ENCODE peak calls at places on chromosome 13, in ten cellular contexts. One of them, this sample, is unnamed.
A peak's percentile ranks its signal among the peaks of the same experiment; 100 is the strongest.

GRCh38 chr13:72726721-72727416 is 560 bp downstream of the MZT1 start:
- DNase-seq in effector memory CD4-positive, alpha-beta T cell: peak; percentile 0
- DNase-seq in left cardiac atrium: peak; percentile 61
- DNase-seq in posterior vena cava: peak; percentile 84
- DNase-seq in non-pigmented ciliary epithelial cell: no peak
- DNase-seq in NCI-H446: no peak
- DNase-seq in AG09309: no peak
- DNase-seq in activated CD4-positive, alpha-beta T cell treated with anti-CD3 and anti-CD28 coated beads, Interleukin-2, amount 50 U/mL, for 48 hours: peak; percentile 53
- DNase-seq in activated T-cell treated with anti-CD3 and anti-CD28 coated beads, Interleukin-2, amount 50 U/mL, for 48 hours: peak; percentile 70
- DNase-seq in naive B cell: no peak
- DNase-seq in this sample: peak; percentile 27

GRCh38 chr13:41213316-41213715 is 18.9 kb upstream of the KBTBD7 start:
- DNase-seq in left cardiac atrium: no peak
- DNase-seq in effector memory CD4-positive, alpha-beta T cell: no peak
- DNase-seq in non-pigmented ciliary epithelial cell: no peak
- DNase-seq in naive B cell: no peak
- DNase-seq in activated CD4-positive, alpha-beta T cell treated with anti-CD3 and anti-CD28 coated beads, Interleukin-2, amount 50 U/mL, for 48 hours: no peak
- DNase-seq in posterior vena cava: no peak
- DNase-seq in activated T-cell treated with anti-CD3 and anti-CD28 coated beads, Interleukin-2, amount 50 U/mL, for 48 hours: no peak
- DNase-seq in NCI-H446: no peak
- DNase-seq in AG09309: no peak
- DNase-seq in this sample: no peak

GRCh38 chr13:79258489-79258888 is 147.6 kb downstream of the RBM26 start:
- DNase-seq in activated T-cell treated with anti-CD3 and anti-CD28 coated beads, Interleukin-2, amount 50 U/mL, for 48 hours: no peak
- DNase-seq in NCI-H446: no peak
- DNase-seq in posterior vena cava: no peak
- DNase-seq in effector memory CD4-positive, alpha-beta T cell: no peak
- DNase-seq in AG09309: no peak
- DNase-seq in left cardiac atrium: no peak
- DNase-seq in non-pigmented ciliary epithelial cell: no peak
- DNase-seq in naive B cell: no peak
- DNase-seq in activated CD4-positive, alpha-beta T cell treated with anti-CD3 and anti-CD28 coated beads, Interleukin-2, amount 50 U/mL, for 48 hours: no peak
- DNase-seq in this sample: no peak

GRCh38 chr13:22357132-22357531 is 686.3 kb downstream of the FGF9 start:
- DNase-seq in effector memory CD4-positive, alpha-beta T cell: no peak
- DNase-seq in non-pigmented ciliary epithelial cell: peak; percentile 9
- DNase-seq in posterior vena cava: no peak
- DNase-seq in left cardiac atrium: no peak
- DNase-seq in AG09309: no peak
- DNase-seq in activated CD4-positive, alpha-beta T cell treated with anti-CD3 and anti-CD28 coated beads, Interleukin-2, amount 50 U/mL, for 48 hours: no peak
- DNase-seq in activated T-cell treated with anti-CD3 and anti-CD28 coated beads, Interleukin-2, amount 50 U/mL, for 48 hours: no peak
- DNase-seq in naive B cell: no peak
- DNase-seq in NCI-H446: no peak
- DNase-seq in this sample: no peak

GRCh38 chr13:39767791-39768564 is 112.5 kb downstream of the COG6 start:
- DNase-seq in naive B cell: no peak
- DNase-seq in posterior vena cava: no peak
- DNase-seq in effector memory CD4-positive, alpha-beta T cell: no peak
- DNase-seq in activated T-cell treated with anti-CD3 and anti-CD28 coated beads, Interleukin-2, amount 50 U/mL, for 48 hours: no peak
- DNase-seq in activated CD4-positive, alpha-beta T cell treated with anti-CD3 and anti-CD28 coated beads, Interleukin-2, amount 50 U/mL, for 48 hours: no peak
- DNase-seq in non-pigmented ciliary epithelial cell: no peak
- DNase-seq in NCI-H446: peak; percentile 49
- DNase-seq in left cardiac atrium: no peak
- DNase-seq in AG09309: no peak
- DNase-seq in this sample: no peak

GRCh38 chr13:111877906-111878305 is 189.0 kb upstream of the SOX1 start:
- DNase-seq in naive B cell: no peak
- DNase-seq in NCI-H446: no peak
- DNase-seq in left cardiac atrium: no peak
- DNase-seq in AG09309: no peak
- DNase-seq in posterior vena cava: no peak
- DNase-seq in non-pigmented ciliary epithelial cell: no peak
- DNase-seq in activated T-cell treated with anti-CD3 and anti-CD28 coated beads, Interleukin-2, amount 50 U/mL, for 48 hours: no peak
- DNase-seq in activated CD4-positive, alpha-beta T cell treated with anti-CD3 and anti-CD28 coated beads, Interleukin-2, amount 50 U/mL, for 48 hours: no peak
- DNase-seq in effector memory CD4-positive, alpha-beta T cell: no peak
- DNase-seq in this sample: no peak

GRCh38 chr13:60351326-60351725 is 45.7 kb upstream of the TDRD3 start:
- DNase-seq in effector memory CD4-positive, alpha-beta T cell: no peak
- DNase-seq in activated T-cell treated with anti-CD3 and anti-CD28 coated beads, Interleukin-2, amount 50 U/mL, for 48 hours: no peak
- DNase-seq in NCI-H446: peak; percentile 0
- DNase-seq in non-pigmented ciliary epithelial cell: peak; percentile 64
- DNase-seq in naive B cell: no peak
- DNase-seq in AG09309: peak; percentile 37
- DNase-seq in left cardiac atrium: no peak
- DNase-seq in posterior vena cava: no peak
- DNase-seq in activated CD4-positive, alpha-beta T cell treated with anti-CD3 and anti-CD28 coated beads, Interleukin-2, amount 50 U/mL, for 48 hours: no peak
- DNase-seq in this sample: no peak

GRCh38 chr13:44649118-44649455 is 73.0 kb upstream of the TSC22D1 start:
- DNase-seq in left cardiac atrium: no peak
- DNase-seq in NCI-H446: no peak
- DNase-seq in AG09309: no peak
- DNase-seq in activated CD4-positive, alpha-beta T cell treated with anti-CD3 and anti-CD28 coated beads, Interleukin-2, amount 50 U/mL, for 48 hours: peak; percentile 40
- DNase-seq in effector memory CD4-positive, alpha-beta T cell: no peak
- DNase-seq in activated T-cell treated with anti-CD3 and anti-CD28 coated beads, Interleukin-2, amount 50 U/mL, for 48 hours: peak; percentile 65
- DNase-seq in non-pigmented ciliary epithelial cell: no peak
- DNase-seq in naive B cell: no peak
- DNase-seq in posterior vena cava: no peak
- DNase-seq in this sample: no peak

GRCh38 chr13:73767191-73767741 is 366.9 kb downstream of the KLF12 start:
- DNase-seq in posterior vena cava: no peak
- DNase-seq in effector memory CD4-positive, alpha-beta T cell: no peak
- DNase-seq in left cardiac atrium: no peak
- DNase-seq in naive B cell: no peak
- DNase-seq in NCI-H446: no peak
- DNase-seq in activated CD4-positive, alpha-beta T cell treated with anti-CD3 and anti-CD28 coated beads, Interleukin-2, amount 50 U/mL, for 48 hours: no peak
- DNase-seq in activated T-cell treated with anti-CD3 and anti-CD28 coated beads, Interleukin-2, amount 50 U/mL, for 48 hours: no peak
- DNase-seq in non-pigmented ciliary epithelial cell: no peak
- DNase-seq in AG09309: no peak
- DNase-seq in this sample: no peak

GRCh38 chr13:102020611-102021216 is 381.1 kb downstream of the FGF14 start:
- DNase-seq in naive B cell: no peak
- DNase-seq in activated CD4-positive, alpha-beta T cell treated with anti-CD3 and anti-CD28 coated beads, Interleukin-2, amount 50 U/mL, for 48 hours: no peak
- DNase-seq in NCI-H446: no peak
- DNase-seq in AG09309: no peak
- DNase-seq in non-pigmented ciliary epithelial cell: peak; percentile 92
- DNase-seq in effector memory CD4-positive, alpha-beta T cell: no peak
- DNase-seq in left cardiac atrium: no peak
- DNase-seq in activated T-cell treated with anti-CD3 and anti-CD28 coated beads, Interleukin-2, amount 50 U/mL, for 48 hours: no peak
- DNase-seq in posterior vena cava: no peak
- DNase-seq in this sample: no peak

GRCh38 chr13:33744589-33745369 is 73.2 kb upstream of the RFC3 start:
- DNase-seq in posterior vena cava: no peak
- DNase-seq in AG09309: no peak
- DNase-seq in NCI-H446: no peak
- DNase-seq in activated T-cell treated with anti-CD3 and anti-CD28 coated beads, Interleukin-2, amount 50 U/mL, for 48 hours: no peak
- DNase-seq in activated CD4-positive, alpha-beta T cell treated with anti-CD3 and anti-CD28 coated beads, Interleukin-2, amount 50 U/mL, for 48 hours: no peak
- DNase-seq in left cardiac atrium: no peak
- DNase-seq in naive B cell: no peak
- DNase-seq in effector memory CD4-positive, alpha-beta T cell: no peak
- DNase-seq in non-pigmented ciliary epithelial cell: no peak
- DNase-seq in this sample: no peak

GRCh38 chr13:77860621-77861020 is 58.0 kb downstream of the EDNRB start:
- DNase-seq in activated T-cell treated with anti-CD3 and anti-CD28 coated beads, Interleukin-2, amount 50 U/mL, for 48 hours: no peak
- DNase-seq in naive B cell: no peak
- DNase-seq in NCI-H446: no peak
- DNase-seq in effector memory CD4-positive, alpha-beta T cell: no peak
- DNase-seq in posterior vena cava: no peak
- DNase-seq in left cardiac atrium: no peak
- DNase-seq in activated CD4-positive, alpha-beta T cell treated with anti-CD3 and anti-CD28 coated beads, Interleukin-2, amount 50 U/mL, for 48 hours: no peak
- DNase-seq in AG09309: no peak
- DNase-seq in non-pigmented ciliary epithelial cell: peak; percentile 54
- DNase-seq in this sample: no peak

GRCh38 chr13:49560270-49561063 is 24.9 kb downstream of the RCBTB1 start:
- DNase-seq in posterior vena cava: no peak
- DNase-seq in naive B cell: no peak
- DNase-seq in left cardiac atrium: peak; percentile 36
- DNase-seq in NCI-H446: no peak
- DNase-seq in non-pigmented ciliary epithelial cell: no peak
- DNase-seq in effector memory CD4-positive, alpha-beta T cell: no peak
- DNase-seq in activated CD4-positive, alpha-beta T cell treated with anti-CD3 and anti-CD28 coated beads, Interleukin-2, amount 50 U/mL, for 48 hours: no peak
- DNase-seq in activated T-cell treated with anti-CD3 and anti-CD28 coated beads, Interleukin-2, amount 50 U/mL, for 48 hours: no peak
- DNase-seq in AG09309: no peak
- DNase-seq in this sample: no peak

GRCh38 chr13:38264363-38265134 is 85.1 kb upstream of the UFM1 start:
- DNase-seq in NCI-H446: peak; percentile 22
- DNase-seq in activated T-cell treated with anti-CD3 and anti-CD28 coated beads, Interleukin-2, amount 50 U/mL, for 48 hours: no peak
- DNase-seq in left cardiac atrium: no peak
- DNase-seq in non-pigmented ciliary epithelial cell: no peak
- DNase-seq in activated CD4-positive, alpha-beta T cell treated with anti-CD3 and anti-CD28 coated beads, Interleukin-2, amount 50 U/mL, for 48 hours: no peak
- DNase-seq in posterior vena cava: no peak
- DNase-seq in naive B cell: no peak
- DNase-seq in effector memory CD4-positive, alpha-beta T cell: no peak
- DNase-seq in AG09309: no peak
- DNase-seq in this sample: no peak

GRCh38 chr13:102392810-102393209 is 9.0 kb downstream of the FGF14 start:
- DNase-seq in naive B cell: no peak
- DNase-seq in posterior vena cava: no peak
- DNase-seq in activated CD4-positive, alpha-beta T cell treated with anti-CD3 and anti-CD28 coated beads, Interleukin-2, amount 50 U/mL, for 48 hours: peak; percentile 6
- DNase-seq in left cardiac atrium: no peak
- DNase-seq in AG09309: no peak
- DNase-seq in non-pigmented ciliary epithelial cell: no peak
- DNase-seq in activated T-cell treated with anti-CD3 and anti-CD28 coated beads, Interleukin-2, amount 50 U/mL, for 48 hours: peak; percentile 39
- DNase-seq in effector memory CD4-positive, alpha-beta T cell: no peak
- DNase-seq in NCI-H446: no peak
- DNase-seq in this sample: no peak

GRCh38 chr13:95153647-95154405 is 147.4 kb downstream of the ABCC4 start:
- DNase-seq in left cardiac atrium: no peak
- DNase-seq in activated CD4-positive, alpha-beta T cell treated with anti-CD3 and anti-CD28 coated beads, Interleukin-2, amount 50 U/mL, for 48 hours: no peak
- DNase-seq in AG09309: no peak
- DNase-seq in naive B cell: no peak
- DNase-seq in effector memory CD4-positive, alpha-beta T cell: no peak
- DNase-seq in activated T-cell treated with anti-CD3 and anti-CD28 coated beads, Interleukin-2, amount 50 U/mL, for 48 hours: no peak
- DNase-seq in non-pigmented ciliary epithelial cell: no peak
- DNase-seq in NCI-H446: no peak
- DNase-seq in posterior vena cava: no peak
- DNase-seq in this sample: no peak

GRCh38 chr13:30126903-30127428 is 180.4 kb downstream of the KATNAL1 start:
- DNase-seq in left cardiac atrium: no peak
- DNase-seq in naive B cell: no peak
- DNase-seq in activated T-cell treated with anti-CD3 and anti-CD28 coated beads, Interleukin-2, amount 50 U/mL, for 48 hours: no peak
- DNase-seq in posterior vena cava: no peak
- DNase-seq in AG09309: peak; percentile 50
- DNase-seq in effector memory CD4-positive, alpha-beta T cell: no peak
- DNase-seq in NCI-H446: no peak
- DNase-seq in non-pigmented ciliary epithelial cell: no peak
- DNase-seq in activated CD4-positive, alpha-beta T cell treated with anti-CD3 and anti-CD28 coated beads, Interleukin-2, amount 50 U/mL, for 48 hours: no peak
- DNase-seq in this sample: no peak

GRCh38 chr13:32720026-32720425 is 133.8 kb downstream of the PDS5B start:
- DNase-seq in NCI-H446: no peak
- DNase-seq in activated CD4-positive, alpha-beta T cell treated with anti-CD3 and anti-CD28 coated beads, Interleukin-2, amount 50 U/mL, for 48 hours: no peak
- DNase-seq in posterior vena cava: no peak
- DNase-seq in naive B cell: no peak
- DNase-seq in activated T-cell treated with anti-CD3 and anti-CD28 coated beads, Interleukin-2, amount 50 U/mL, for 48 hours: no peak
- DNase-seq in left cardiac atrium: no peak
- DNase-seq in effector memory CD4-positive, alpha-beta T cell: no peak
- DNase-seq in non-pigmented ciliary epithelial cell: no peak
- DNase-seq in AG09309: no peak
- DNase-seq in this sample: no peak

GRCh38 chr13:113967206-113967720 is 6.6 kb downstream of the C13orf46 start:
- DNase-seq in non-pigmented ciliary epithelial cell: no peak
- DNase-seq in effector memory CD4-positive, alpha-beta T cell: no peak
- DNase-seq in activated T-cell treated with anti-CD3 and anti-CD28 coated beads, Interleukin-2, amount 50 U/mL, for 48 hours: no peak
- DNase-seq in AG09309: no peak
- DNase-seq in activated CD4-positive, alpha-beta T cell treated with anti-CD3 and anti-CD28 coated beads, Interleukin-2, amount 50 U/mL, for 48 hours: no peak
- DNase-seq in posterior vena cava: peak; percentile 57
- DNase-seq in naive B cell: no peak
- DNase-seq in left cardiac atrium: peak; percentile 11
- DNase-seq in NCI-H446: no peak
- DNase-seq in this sample: no peak

GRCh38 chr13:61414686-61415664 is 674 bp downstream of the PCDH20 start:
- DNase-seq in NCI-H446: peak; percentile 65
- DNase-seq in non-pigmented ciliary epithelial cell: no peak
- DNase-seq in AG09309: no peak
- DNase-seq in naive B cell: no peak
- DNase-seq in activated T-cell treated with anti-CD3 and anti-CD28 coated beads, Interleukin-2, amount 50 U/mL, for 48 hours: no peak
- DNase-seq in left cardiac atrium: peak; percentile 53
- DNase-seq in activated CD4-positive, alpha-beta T cell treated with anti-CD3 and anti-CD28 coated beads, Interleukin-2, amount 50 U/mL, for 48 hours: no peak
- DNase-seq in posterior vena cava: peak; percentile 75
- DNase-seq in effector memory CD4-positive, alpha-beta T cell: no peak
- DNase-seq in this sample: no peak

GRCh38 chr13:34733720-34734119 is 208.3 kb upstream of the NBEA start:
- DNase-seq in activated T-cell treated with anti-CD3 and anti-CD28 coated beads, Interleukin-2, amount 50 U/mL, for 48 hours: no peak
- DNase-seq in AG09309: peak; percentile 11
- DNase-seq in left cardiac atrium: no peak
- DNase-seq in posterior vena cava: no peak
- DNase-seq in naive B cell: no peak
- DNase-seq in non-pigmented ciliary epithelial cell: no peak
- DNase-seq in activated CD4-positive, alpha-beta T cell treated with anti-CD3 and anti-CD28 coated beads, Interleukin-2, amount 50 U/mL, for 48 hours: no peak
- DNase-seq in effector memory CD4-positive, alpha-beta T cell: no peak
- DNase-seq in NCI-H446: no peak
- DNase-seq in this sample: no peak

GRCh38 chr13:109869312-109870237 is 83.2 kb upstream of the IRS2 start:
- DNase-seq in activated CD4-positive, alpha-beta T cell treated with anti-CD3 and anti-CD28 coated beads, Interleukin-2, amount 50 U/mL, for 48 hours: peak; percentile 1
- DNase-seq in activated T-cell treated with anti-CD3 and anti-CD28 coated beads, Interleukin-2, amount 50 U/mL, for 48 hours: peak; percentile 38
- DNase-seq in NCI-H446: no peak
- DNase-seq in AG09309: peak; percentile 5
- DNase-seq in non-pigmented ciliary epithelial cell: no peak
- DNase-seq in effector memory CD4-positive, alpha-beta T cell: no peak
- DNase-seq in naive B cell: no peak
- DNase-seq in posterior vena cava: peak; percentile 91
- DNase-seq in left cardiac atrium: peak; percentile 89
- DNase-seq in this sample: no peak

GRCh38 chr13:48769107-48769704 is 115.5 kb downstream of the CYSLTR2 start:
- DNase-seq in AG09309: peak; percentile 84
- DNase-seq in left cardiac atrium: peak; percentile 76
- DNase-seq in posterior vena cava: no peak
- DNase-seq in NCI-H446: peak; percentile 75
- DNase-seq in effector memory CD4-positive, alpha-beta T cell: peak; percentile 53
- DNase-seq in naive B cell: peak; percentile 77
- DNase-seq in activated T-cell treated with anti-CD3 and anti-CD28 coated beads, Interleukin-2, amount 50 U/mL, for 48 hours: peak; percentile 85
- DNase-seq in activated CD4-positive, alpha-beta T cell treated with anti-CD3 and anti-CD28 coated beads, Interleukin-2, amount 50 U/mL, for 48 hours: peak; percentile 84
- DNase-seq in non-pigmented ciliary epithelial cell: peak; percentile 71
- DNase-seq in this sample: peak; percentile 77

GRCh38 chr13:112685856-112686255 is 4.0 kb upstream of the ATP11A start:
- DNase-seq in activated CD4-positive, alpha-beta T cell treated with anti-CD3 and anti-CD28 coated beads, Interleukin-2, amount 50 U/mL, for 48 hours: no peak
- DNase-seq in posterior vena cava: no peak
- DNase-seq in NCI-H446: no peak
- DNase-seq in AG09309: no peak
- DNase-seq in effector memory CD4-positive, alpha-beta T cell: no peak
- DNase-seq in naive B cell: no peak
- DNase-seq in left cardiac atrium: no peak
- DNase-seq in activated T-cell treated with anti-CD3 and anti-CD28 coated beads, Interleukin-2, amount 50 U/mL, for 48 hours: peak; percentile 5
- DNase-seq in non-pigmented ciliary epithelial cell: no peak
- DNase-seq in this sample: no peak

GRCh38 chr13:32225494-32225931 is 89.7 kb downstream of the ZAR1L start:
- DNase-seq in activated T-cell treated with anti-CD3 and anti-CD28 coated beads, Interleukin-2, amount 50 U/mL, for 48 hours: no peak
- DNase-seq in AG09309: peak; percentile 71
- DNase-seq in posterior vena cava: no peak
- DNase-seq in non-pigmented ciliary epithelial cell: peak; percentile 85
- DNase-seq in naive B cell: no peak
- DNase-seq in NCI-H446: no peak
- DNase-seq in effector memory CD4-positive, alpha-beta T cell: no peak
- DNase-seq in activated CD4-positive, alpha-beta T cell treated with anti-CD3 and anti-CD28 coated beads, Interleukin-2, amount 50 U/mL, for 48 hours: no peak
- DNase-seq in left cardiac atrium: no peak
- DNase-seq in this sample: no peak

GRCh38 chr13:25249001-25249543 is 38.2 kb downstream of the MTMR6 start:
- DNase-seq in effector memory CD4-positive, alpha-beta T cell: no peak
- DNase-seq in NCI-H446: no peak
- DNase-seq in activated T-cell treated with anti-CD3 and anti-CD28 coated beads, Interleukin-2, amount 50 U/mL, for 48 hours: no peak
- DNase-seq in AG09309: peak; percentile 53
- DNase-seq in activated CD4-positive, alpha-beta T cell treated with anti-CD3 and anti-CD28 coated beads, Interleukin-2, amount 50 U/mL, for 48 hours: no peak
- DNase-seq in naive B cell: no peak
- DNase-seq in left cardiac atrium: no peak
- DNase-seq in non-pigmented ciliary epithelial cell: peak; percentile 22
- DNase-seq in posterior vena cava: no peak
- DNase-seq in this sample: no peak

GRCh38 chr13:50969691-50970090 is 60.1 kb downstream of the RNASEH2B start:
- DNase-seq in posterior vena cava: no peak
- DNase-seq in NCI-H446: peak; percentile 40
- DNase-seq in activated T-cell treated with anti-CD3 and anti-CD28 coated beads, Interleukin-2, amount 50 U/mL, for 48 hours: no peak
- DNase-seq in left cardiac atrium: no peak
- DNase-seq in non-pigmented ciliary epithelial cell: no peak
- DNase-seq in activated CD4-positive, alpha-beta T cell treated with anti-CD3 and anti-CD28 coated beads, Interleukin-2, amount 50 U/mL, for 48 hours: no peak
- DNase-seq in AG09309: no peak
- DNase-seq in effector memory CD4-positive, alpha-beta T cell: no peak
- DNase-seq in naive B cell: no peak
- DNase-seq in this sample: no peak

GRCh38 chr13:99980201-99981114 is 1.1 kb upstream of the ZIC2 start:
- DNase-seq in non-pigmented ciliary epithelial cell: no peak
- DNase-seq in naive B cell: no peak
- DNase-seq in posterior vena cava: peak; percentile 85
- DNase-seq in left cardiac atrium: peak; percentile 67
- DNase-seq in AG09309: no peak
- DNase-seq in activated CD4-positive, alpha-beta T cell treated with anti-CD3 and anti-CD28 coated beads, Interleukin-2, amount 50 U/mL, for 48 hours: peak; percentile 62
- DNase-seq in NCI-H446: peak; percentile 86
- DNase-seq in effector memory CD4-positive, alpha-beta T cell: no peak
- DNase-seq in activated T-cell treated with anti-CD3 and anti-CD28 coated beads, Interleukin-2, amount 50 U/mL, for 48 hours: peak; percentile 75
- DNase-seq in this sample: peak; percentile 64